ENCODE peak calls at places on chromosomes 3 and 15, in five cellular contexts. K is BJ, I is ovary, N is AG10803, Y is mammary epithelial cell. T is an unnamed sample.
A peak's percentile ranks its signal among the peaks of the same experiment; 100 is the strongest.

GRCh38 chr3:40800343-40800742 is 275.6 kb downstream of the ZNF621 start:
- DNase-seq in I (no peak), Y (peak; percentile 96), K (peak; percentile 16), N (peak; percentile 85), T (peak; percentile 99)

GRCh38 chr3:72127843-72128242 is 342.9 kb upstream of the PROK2 start:
- DNase-seq in I (no peak), N (peak; percentile 39), Y (peak; percentile 74), K (no peak), T (no peak)

GRCh38 chr3:55484191-55484644 is 2.9 kb downstream of the WNT5A start:
- DNase-seq in I (peak; percentile 64), N (no peak), K (no peak), Y (no peak), T (no peak)

GRCh38 chr15:56211064-56211463 is 32.6 kb downstream of the RFX7 start:
- DNase-seq in Y (no peak), I (no peak), N (no peak), K (no peak), T (no peak)

GRCh38 chr15:46897266-46897665 is 820.0 kb upstream of the SEMA6D start:
- DNase-seq in Y (no peak), I (no peak), N (no peak), K (no peak), T (no peak)

GRCh38 chr3:160009525-160009924 is 20.9 kb downstream of the IL12A start:
- DNase-seq in I (no peak), K (no peak), Y (no peak), N (no peak), T (no peak)

GRCh38 chr3:14001136-14001535 is 121.3 kb upstream of the WNT7A start:
- DNase-seq in I (no peak), Y (peak; percentile 69), N (peak; percentile 1), K (no peak), T (no peak)

GRCh38 chr3:136952292-136952691 is 5.5 kb upstream of the IL20RB start:
- DNase-seq in N (peak; percentile 54), Y (peak; percentile 72), I (no peak), K (no peak), T (no peak)

GRCh38 chr15:77596821-77597803 is 35.6 kb downstream of the LINGO1 start:
- DNase-seq in N (no peak), I (no peak), K (no peak), Y (no peak), T (no peak)

GRCh38 chr15:98777426-98777825 is 129.1 kb downstream of the IGF1R start:
- DNase-seq in N (no peak), I (no peak), K (no peak), Y (no peak), T (no peak)

GRCh38 chr15:57671636-57672035 is 34.9 kb upstream of the POLR2M start:
- DNase-seq in K (no peak), N (peak; percentile 34), I (no peak), Y (no peak), T (no peak)

GRCh38 chr3:4306860-4307259 is 3.7 kb downstream of the SETMAR start:
- DNase-seq in Y (peak; percentile 32), I (no peak), N (peak; percentile 73), K (no peak), T (no peak)

GRCh38 chr3:64216706-64217105 is 8.6 kb downstream of the PRICKLE2 start:
- DNase-seq in I (no peak), K (no peak), N (peak; percentile 58), Y (peak; percentile 81), T (no peak)

GRCh38 chr3:51982352-51982837 is 940 bp upstream of the ACY1 start:
- DNase-seq in Y (no peak), K (no peak), N (no peak), I (no peak), T (no peak)

GRCh38 chr3:129470861-129471260 is 30.8 kb downstream of the IFT122 start:
- DNase-seq in I (no peak), K (no peak), Y (no peak), N (no peak), T (no peak)

GRCh38 chr3:129473766-129474152 is 33.7 kb downstream of the IFT122 start:
- DNase-seq in K (no peak), Y (no peak), N (no peak), I (no peak), T (no peak)

GRCh38 chr3:129474986-129475804 is 35.2 kb downstream of the IFT122 start:
- DNase-seq in Y (no peak), K (no peak), N (no peak), I (no peak), T (no peak)

GRCh38 chr3:129475863-129476262 is 35.8 kb downstream of the IFT122 start:
- DNase-seq in I (no peak), N (no peak), K (no peak), Y (no peak), T (no peak)

DNA sequence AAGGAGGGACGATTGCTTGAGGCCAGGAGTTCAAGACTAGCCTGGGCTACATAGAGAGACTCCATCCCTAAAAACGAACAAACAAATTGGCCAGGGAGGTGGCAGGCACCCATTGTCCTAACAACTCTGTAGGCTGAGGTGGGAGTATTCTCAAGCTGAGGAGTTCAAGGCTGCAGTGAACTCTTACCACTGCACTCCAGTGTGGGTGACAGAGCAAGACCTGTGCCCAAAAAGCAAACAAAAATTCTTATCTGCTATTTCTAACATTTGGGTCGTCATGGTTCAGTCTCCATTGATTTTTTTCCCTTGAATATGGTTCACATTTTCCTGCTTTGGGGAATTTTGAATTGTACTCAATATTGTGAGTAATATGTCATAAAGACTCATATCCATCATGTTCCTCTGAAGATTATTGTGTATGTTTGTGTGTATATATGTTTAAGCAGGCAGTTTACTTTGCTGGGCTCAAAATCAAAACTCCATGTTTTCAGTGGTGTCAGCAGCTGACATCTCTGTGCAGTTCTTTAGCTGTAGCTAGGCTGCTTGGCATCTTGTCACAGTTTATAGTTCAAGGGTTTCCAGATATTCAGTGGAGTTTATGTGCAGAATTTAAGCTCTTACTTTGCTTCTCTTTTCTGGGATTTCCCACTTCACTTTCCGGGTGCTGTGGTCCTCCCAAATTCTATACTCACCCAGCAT is 33.2 kb downstream of the IFT122 start:
- DNase-seq in I (no peak), K (no peak), N (no peak), Y (no peak), T (no peak)
- TF ChIP-seq CTCF in I (no peak), K (no peak), N (no peak), Y (no peak), T (no peak)

GRCh38 chr3:44060164-44060563 is 181.5 kb upstream of the TOPAZ1 start:
- DNase-seq in K (no peak), N (no peak), I (no peak), Y (no peak), T (no peak)
- H3K4me3 ChIP-seq in K (no peak overlapping the region), N (no peak overlapping the region), I (no peak overlapping the region), Y (no peak overlapping the region), T (no peak overlapping the region)

GRCh38 chr3:50430950-50431435 is 71.7 kb upstream of the TMEM115 start:
- DNase-seq in K (no peak), I (no peak), N (no peak), Y (no peak), T (no peak)

GRCh38 chr3:50430186-50430585 is 70.9 kb upstream of the TMEM115 start:
- DNase-seq in N (no peak), Y (no peak), K (no peak), I (no peak), T (no peak)

GRCh38 chr3:50427255-50427654 is 67.9 kb upstream of the TMEM115 start:
- DNase-seq in K (no peak), Y (no peak), I (no peak), N (no peak), T (no peak)

GRCh38 chr3:50423543-50423942 is 64.2 kb upstream of the TMEM115 start:
- DNase-seq in K (no peak), I (no peak), Y (no peak), N (no peak), T (no peak)

GRCh38 chr3:50428007-50428633 is 68.8 kb upstream of the TMEM115 start:
- DNase-seq in K (no peak), I (no peak), Y (peak; percentile 30), N (no peak), T (no peak)
- TF ChIP-seq CTCF in K (no peak), I (no peak), Y (peak; percentile 33), N (no peak), T (peak; percentile 8)

GRCh38 chr3:9736831-9737230 is 5.3 kb downstream of the BRPF1 start:
- DNase-seq in I (no peak), K (no peak), N (no peak), Y (no peak), T (no peak)
- H3K4me3 ChIP-seq in I (no peak overlapping the region), K (no peak overlapping the region), N (no peak overlapping the region), Y (no peak overlapping the region), T (no peak overlapping the region)

DNA sequence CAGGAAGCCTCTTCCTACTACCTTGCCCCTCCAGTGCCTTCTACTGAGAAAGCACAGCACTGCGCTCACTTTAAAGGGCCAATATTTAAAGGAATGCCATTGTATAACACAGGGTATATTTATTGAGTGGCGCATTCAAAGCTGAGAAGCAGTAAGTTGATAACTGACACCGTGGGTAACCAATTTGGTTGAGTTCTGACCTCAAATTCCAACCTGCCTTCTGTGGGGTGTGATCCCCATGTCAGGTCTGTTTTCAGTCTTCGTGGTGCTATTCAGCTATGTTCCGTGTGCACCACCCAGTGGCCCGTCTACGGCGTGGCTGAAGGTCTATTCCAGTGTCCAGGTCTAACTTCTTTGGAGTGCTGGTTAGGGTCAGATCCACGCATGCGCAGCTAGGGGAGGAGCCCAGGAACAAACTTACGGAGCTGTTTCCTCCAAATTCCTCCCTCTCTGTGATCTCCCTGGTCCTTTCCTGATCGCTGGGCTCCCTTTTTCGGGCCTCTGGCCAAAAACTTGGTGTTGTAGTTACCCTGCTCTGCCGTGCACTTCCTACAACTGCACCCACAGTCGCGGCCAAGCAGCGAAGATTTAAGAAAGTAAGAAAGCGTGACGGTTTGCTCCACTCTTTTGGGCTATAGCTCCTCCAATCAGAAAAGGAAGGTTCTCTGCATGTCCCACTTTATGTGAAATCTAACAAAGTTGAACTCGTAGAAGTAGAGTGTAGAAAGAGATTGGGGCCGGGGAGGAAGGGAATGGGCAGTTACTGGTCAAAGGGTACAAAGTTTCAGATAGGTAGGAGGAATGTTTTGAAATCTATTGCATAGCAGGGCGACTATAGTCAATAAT is 7.7 kb downstream of the LRRC2 start:
- DNase-seq in Y (peak; percentile 92), K (peak; percentile 67), I (peak; percentile 83), N (peak; percentile 91), T (peak; percentile 63)
- TF ChIP-seq CTCF in Y (peak; percentile 52), K (peak; percentile 88), I (peak; percentile 35), N (peak; percentile 79), T (peak; percentile 72)

GRCh38 chr3:2839886-2840285 is 270.3 kb downstream of the IL5RA start:
- DNase-seq in Y (no peak), K (no peak), N (no peak), I (no peak), T (no peak)
- H3K4me3 ChIP-seq in Y (no peak overlapping the region), K (no peak overlapping the region), N (no peak overlapping the region), I (no peak overlapping the region), T (no peak overlapping the region)

GRCh38 chr3:8760091-8760490 is 9.3 kb downstream of the OXTR start:
- DNase-seq in Y (no peak), I (no peak), K (no peak), N (no peak), T (no peak)
- TF ChIP-seq CTCF in Y (no peak), I (no peak), K (no peak), N (no peak), T (no peak)